ENCODE peak calls at places on chromosomes 11 and 22, in five cellular contexts. N, X, J, A and R are unnamed samples.

GRCh38 chr22:42376721-42377177 is 55.5 kb downstream of the NFAM1 start:
- DNase-seq in X (peak), N (peak), A (peak), J (no peak), R (peak)

GRCh38 chr22:45309422-45310227 is at the start of gene FAM118A:
- DNase-seq in J (peak), X (peak), N (peak), A (peak), R (peak)

GRCh38 chr22:20109411-20110358 is 6.2 kb upstream of the RANBP1 start:
- DNase-seq in N (no peak), J (no peak), X (no peak), A (no peak), R (no peak)

GRCh38 chr22:39220897-39221850 is 23.6 kb downstream of the PDGFB start:
- DNase-seq in X (peak), N (no peak), A (peak), J (no peak), R (no peak)

GRCh38 chr22:38236786-38237185 is 35.0 kb downstream of the MAFF start:
- DNase-seq in N (no peak), A (peak), X (no peak), J (no peak), R (no peak)

GRCh38 chr22:42296381-42296853 is 26.0 kb upstream of the TCF20 start:
- DNase-seq in X (no peak), A (no peak), N (no peak), J (no peak), R (no peak)

GRCh38 chr11:19573666-19574065 is 139.0 kb upstream of the NAV2 start:
- DNase-seq in A (no peak), X (no peak), N (no peak), J (no peak), R (no peak)

GRCh38 chr11:2795491-2795991 is 90.0 kb downstream of the CDKN1C start:
- DNase-seq in A (no peak), N (no peak), X (no peak), J (peak), R (no peak)

GRCh38 chr22:45972091-45972867 is 4.7 kb downstream of the WNT7B start:
- DNase-seq in X (peak), J (no peak), A (no peak), N (no peak), R (no peak)

GRCh38 chr11:19779740-19780139 is 67.1 kb downstream of the NAV2 start:
- DNase-seq in X (no peak), J (no peak), A (no peak), N (no peak), R (no peak)

GRCh38 chr11:44780940-44781631 is 54.3 kb downstream of the TSPAN18 start:
- DNase-seq in X (peak), A (no peak), J (no peak), N (peak), R (no peak)

GRCh38 chr11:96424693-96425092 is 34.9 kb downstream of the JRKL start:
- DNase-seq in X (no peak), J (no peak), N (peak), A (peak), R (no peak)

GRCh38 chr22:37317698-37318210 is 35.4 kb downstream of the CYTH4 start:
- DNase-seq in A (no peak), J (no peak), N (no peak), X (no peak), R (no peak)

GRCh38 chr11:100821198-100821597 is 134.1 kb downstream of the ARHGAP42 start:
- DNase-seq in N (no peak), X (no peak), A (no peak), J (no peak), R (peak)

GRCh38 chr11:2134022-2135010 is 4.9 kb downstream of the IGF2 start:
- DNase-seq in X (no peak), N (no peak), A (no peak), J (no peak), R (no peak)

GRCh38 chr11:67400251-67400941 is 1.3 kb downstream of the PPP1CA start:
- DNase-seq in X (no peak), A (no peak), N (peak), J (no peak), R (no peak)

GRCh38 chr11:124612045-124612444 is 817 bp downstream of the PANX3 start:
- DNase-seq in A (no peak), X (no peak), J (no peak), N (no peak), R (no peak)

GRCh38 chr11:2776351-2777061 is 76.7 kb upstream of the KCNQ1OT1 start:
- DNase-seq in N (no peak), J (no peak), A (no peak), X (no peak), R (no peak)

GRCh38 chr22:40040927-40041326 is 46.2 kb downstream of the FAM83F start:
- DNase-seq in X (no peak), J (no peak), N (peak), A (peak), R (no peak)

GRCh38 chr11:130611791-130612251 is 163.4 kb downstream of the ADAMTS15 start:
- DNase-seq in N (peak), X (no peak), A (peak), J (no peak), R (no peak)

GRCh38 chr11:27408231-27408630 is 45.2 kb upstream of the CCDC34 start:
- DNase-seq in X (no peak), N (no peak), A (no peak), J (no peak), R (no peak)

GRCh38 chr11:9351956-9352355 is 32.5 kb upstream of the IPO7 start:
- DNase-seq in A (peak), N (peak), X (no peak), J (no peak), R (no peak)

GRCh38 chr22:48758905-48759875 is 1068.5 kb downstream of the BRD1 start:
- DNase-seq in X (peak), J (no peak), N (no peak), A (no peak), R (no peak)

GRCh38 chr22:39361495-39361894 is 11.7 kb downstream of the SYNGR1 start:
- DNase-seq in J (no peak), A (no peak), X (no peak), N (no peak), R (no peak)

GRCh38 chr11:68694404-68695297 is 10.3 kb downstream of the GAL start:
- DNase-seq in X (no peak), J (no peak), A (no peak), N (no peak), R (no peak)

GRCh38 chr22:49362393-49362792 is 465.3 kb downstream of the BRD1 start:
- DNase-seq in A (no peak), J (no peak), N (no peak), X (no peak), R (no peak)

GRCh38 chr11:73156114-73156513 is 14.0 kb upstream of the FCHSD2 start:
- DNase-seq in A (no peak), J (no peak), N (no peak), X (no peak), R (no peak)

GRCh38 chr11:47408598-47409439 is 429 bp downstream of the SLC39A13 start:
- DNase-seq in X (peak), J (no peak), A (peak), N (peak), R (no peak)

GRCh38 chr22:20153945-20154344 is 3.1 kb upstream of the CCDC188 start:
- DNase-seq in A (no peak), X (peak), J (no peak), N (no peak), R (no peak)

GRCh38 chr22:27832606-27833005 is 31.1 kb upstream of the MN1 start:
- DNase-seq in X (no peak), A (no peak), N (no peak), J (no peak), R (no peak)

GRCh38 chr11:106238704-106239360 is 161.4 kb downstream of the AASDHPPT start:
- DNase-seq in X (no peak), A (no peak), J (no peak), N (no peak), R (no peak)

GRCh38 chr11:99098751-99099150 is 78.0 kb downstream of the CNTN5 start:
- DNase-seq in A (no peak), N (no peak), J (no peak), X (no peak), R (no peak)

GRCh38 chr11:71145988-71146824 is 106.2 kb downstream of the SHANK2 start:
- DNase-seq in A (no peak), N (no peak), X (no peak), J (no peak), R (no peak)

GRCh38 chr11:10294289-10294953 is 402 bp upstream of the SBF2 start:
- DNase-seq in A (peak), N (peak), X (peak), J (peak), R (no peak)

GRCh38 chr11:61728940-61729219 is 23.6 kb upstream of the MYRF start:
- DNase-seq in N (peak), J (no peak), X (no peak), A (no peak), R (no peak)

GRCh38 chr22:23233746-23234408 is 53.6 kb downstream of the BCR start:
- DNase-seq in X (no peak), N (peak), J (no peak), A (no peak), R (no peak)

GRCh38 chr11:34346551-34346950 is 11.3 kb downstream of the ABTB2 start:
- DNase-seq in A (peak), X (no peak), J (no peak), N (no peak), R (no peak)
- H2BK12ac ChIP-seq in A (no peak), X (no peak), J (no peak), N (no peak), R (no peak)

DNA sequence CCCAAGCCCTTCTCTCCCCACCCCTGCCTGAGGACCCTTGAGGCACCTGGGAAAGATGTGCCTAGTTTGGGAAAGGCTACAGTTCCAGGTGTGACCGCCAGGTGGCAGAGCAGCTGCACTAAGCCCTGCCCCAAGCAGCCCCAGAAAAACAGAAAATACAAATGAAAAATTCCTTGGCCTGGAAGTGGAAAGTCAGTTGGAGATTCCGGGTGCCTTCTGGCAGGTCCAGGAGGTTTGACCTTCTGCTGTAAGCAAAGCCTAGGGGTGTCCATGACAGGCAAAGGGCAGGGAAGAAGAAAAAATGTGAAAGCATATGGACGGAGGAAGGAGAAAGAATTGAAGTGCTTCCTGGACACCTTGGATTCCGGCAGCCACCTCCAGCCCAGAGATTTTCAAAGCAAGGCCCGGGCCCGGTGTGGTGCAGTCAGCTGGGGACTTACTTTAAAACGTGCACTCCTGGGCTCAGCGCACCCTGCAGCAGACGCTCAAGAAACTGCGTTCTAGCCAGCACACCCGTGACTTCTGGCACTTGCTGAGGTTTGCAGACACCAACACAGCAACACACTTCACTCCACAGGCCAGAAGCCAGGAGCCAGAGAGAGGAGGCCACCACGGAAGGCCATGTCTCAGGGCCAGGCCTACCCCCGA is 37.3 kb upstream of the SLC22A12 start:
- DNase-seq in N (peak), A (peak), J (peak), X (peak), R (peak)
- H2AFZ ChIP-seq in N (no peak), A (no peak), J (no peak), X (no peak), R (peak)

DNA sequence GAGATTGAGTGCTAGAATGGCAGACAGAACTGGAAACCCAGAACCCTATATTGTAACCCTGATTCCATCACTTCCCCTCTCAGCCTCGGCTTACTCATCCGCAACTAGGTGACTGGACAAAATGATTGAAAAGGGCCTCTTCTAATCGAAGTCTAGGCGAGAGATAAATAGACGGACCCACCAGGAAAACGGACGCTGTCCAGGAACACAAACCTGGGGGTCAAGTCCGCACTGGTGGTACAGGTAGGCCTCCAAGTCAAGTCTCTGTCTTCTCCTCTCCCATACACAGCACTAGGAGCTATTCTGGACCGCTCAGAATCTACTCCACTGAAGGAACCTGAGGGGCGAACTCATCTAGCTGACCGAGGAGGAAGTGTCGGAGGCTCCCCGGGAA is 497 bp downstream of the PSMA1 start:
- DNase-seq in X (no peak), A (no peak), N (no peak), J (no peak), R (no peak)
- H3K23ac ChIP-seq in X (no peak), A (no peak), N (peak), J (no peak), R (peak)

GRCh38 chr11:15912291-15912690 is 444.1 kb downstream of the SOX6 start:
- DNase-seq in X (no peak), N (no peak), A (no peak), J (no peak), R (no peak)

GRCh38 chr11:15910761-15911160 is 445.6 kb downstream of the SOX6 start:
- DNase-seq in X (no peak), N (no peak), J (no peak), A (peak), R (no peak)

GRCh38 chr11:15912825-15913224 is 443.5 kb downstream of the SOX6 start:
- DNase-seq in J (no peak), X (no peak), N (no peak), A (no peak), R (no peak)

GRCh38 chr11:15911377-15912044 is 444.8 kb downstream of the SOX6 start:
- DNase-seq in J (no peak), X (no peak), A (no peak), N (peak), R (no peak)

GRCh38 chr11:15913261-15913660 is 443.1 kb downstream of the SOX6 start:
- DNase-seq in X (no peak), J (no peak), A (no peak), N (no peak), R (no peak)
- H2BK12ac ChIP-seq in X (no peak), J (no peak), A (no peak), N (no peak), R (no peak)

GRCh38 chr11:134027671-134028070 is 41.2 kb upstream of the JAM3 start:
- DNase-seq in N (no peak), A (no peak), X (no peak), J (no peak), R (no peak)

GRCh38 chr11:134026655-134027343 is 42.1 kb upstream of the JAM3 start:
- DNase-seq in N (no peak), A (no peak), J (no peak), X (peak), R (peak)

GRCh38 chr11:134025086-134025437 is 43.8 kb upstream of the JAM3 start:
- DNase-seq in J (no peak), N (no peak), A (no peak), X (no peak), R (no peak)

GRCh38 chr11:134022748-134023147 is 46.1 kb upstream of the JAM3 start:
- DNase-seq in A (no peak), J (no peak), N (no peak), X (no peak), R (no peak)

DNA sequence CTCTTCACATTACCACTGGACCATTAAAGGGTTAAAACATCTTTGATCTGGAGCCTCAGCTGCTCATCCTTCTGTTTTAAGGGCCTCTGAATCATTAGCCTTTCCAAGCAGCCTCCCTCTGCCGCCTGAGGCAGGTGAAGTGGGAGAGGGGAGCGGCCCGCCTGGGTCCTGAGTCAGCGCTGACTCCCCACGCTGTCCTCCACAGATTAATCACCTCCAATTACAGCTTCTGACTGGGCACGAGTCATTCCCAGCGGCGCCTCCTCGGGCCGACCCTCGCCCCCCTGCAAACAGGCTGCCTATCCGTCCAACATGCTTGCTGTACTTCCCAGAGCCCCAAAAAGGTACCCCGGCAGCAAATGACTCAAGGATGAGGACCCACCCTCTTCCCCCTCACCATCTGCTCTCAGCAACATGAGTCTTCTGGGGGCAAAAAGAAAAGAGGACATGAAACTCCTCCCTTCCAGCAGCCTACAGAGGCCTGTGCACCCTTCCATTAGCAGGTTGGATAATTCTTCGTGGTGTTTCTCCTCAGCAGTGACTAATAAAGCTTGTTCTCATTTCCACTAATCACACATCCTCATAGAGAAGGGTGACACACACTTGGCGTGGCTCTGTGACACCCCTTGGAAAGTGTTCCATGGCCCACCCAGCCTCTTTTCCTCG is 44.3 kb upstream of the JAM3 start:
- DNase-seq in J (no peak), N (no peak), A (peak), X (no peak), R (no peak)
- H2AFZ ChIP-seq in J (no peak), N (no peak), A (no peak), X (no peak), R (no peak)

GRCh38 chr11:11946180-11946579 is 62.2 kb downstream of the DKK3 start:
- DNase-seq in A (no peak), N (no peak), X (no peak), J (no peak), R (no peak)

GRCh38 chr11:11944444-11944843 is 64.0 kb downstream of the DKK3 start:
- DNase-seq in A (no peak), X (no peak), N (no peak), J (no peak), R (no peak)

GRCh38 chr11:11947825-11948224 is 60.6 kb downstream of the DKK3 start:
- DNase-seq in A (no peak), X (no peak), N (no peak), J (no peak), R (no peak)

GRCh38 chr11:11948242-11948947 is 60.0 kb downstream of the DKK3 start:
- DNase-seq in J (no peak), X (no peak), N (peak), A (no peak), R (no peak)

DNA sequence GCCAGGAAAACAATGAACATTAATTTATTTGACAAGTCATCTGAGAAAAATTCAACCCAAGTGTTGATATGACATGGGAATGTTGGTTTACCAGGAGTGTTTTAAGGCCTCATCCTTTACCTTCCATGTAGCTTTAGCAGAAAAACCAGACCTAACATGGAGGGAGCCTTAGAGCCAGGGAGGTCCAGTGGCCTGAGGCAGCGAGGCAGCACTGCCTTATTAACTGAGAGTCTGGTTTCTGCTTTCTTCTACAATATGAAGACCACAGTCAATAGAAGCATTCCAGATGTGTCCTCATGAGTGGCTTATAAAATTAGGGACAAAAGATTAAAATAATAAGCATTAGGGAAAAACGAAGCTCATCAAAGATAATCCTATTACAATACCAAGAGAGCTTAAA is 61.5 kb downstream of the DKK3 start:
- DNase-seq in A (no peak), J (no peak), X (no peak), N (no peak), R (no peak)
- H3K23ac ChIP-seq in A (no peak), J (no peak), X (no peak), N (no peak), R (no peak)